ENCODE peak calls at places on chromosome 18, in four cellular contexts. T is activated CD8-positive, alpha-beta memory T cell treated with anti-CD3 and anti-CD28 coated beads for 4 hours; W is HT1080; N is T-helper 1 cell. R is an unnamed sample.

GRCh38 chr18:66440433-66440832 is 163.5 kb downstream of the CDH19 start:
- DNase-seq in T (no peak), W (no peak), N (no peak), R (no peak)

GRCh38 chr18:42351455-42351854 is 396.4 kb downstream of the PIK3C3 start:
- DNase-seq in T (no peak), W (no peak), N (no peak), R (no peak)

GRCh38 chr18:64244571-64244970 is 95.7 kb upstream of the LINC00305 start:
- DNase-seq in T (no peak), W (peak; percentile 18), N (no peak), R (no peak)

GRCh38 chr18:48961547-48961946 is 10.8 kb upstream of the SMAD7 start:
- DNase-seq in T (no peak), W (no peak), N (no peak), R (no peak)

GRCh38 chr18:9096698-9097097 is 5.8 kb upstream of the NDUFV2 start:
- DNase-seq in T (no peak), W (no peak), N (no peak), R (no peak)

GRCh38 chr18:63421514-63421913 is 762 bp downstream of the VPS4B start:
- DNase-seq in T (no peak), W (no peak), N (no peak), R (no peak)

GRCh38 chr18:32998285-32998684 is 225.5 kb upstream of the KLHL14 start:
- DNase-seq in T (no peak), W (no peak), N (no peak), R (no peak)

GRCh38 chr18:10453261-10453884 is 1.1 kb upstream of the APCDD1 start:
- DNase-seq in T (no peak), W (no peak), N (no peak), R (no peak)

GRCh38 chr18:13260114-13260926 is 41.8 kb downstream of the LDLRAD4 start:
- DNase-seq in T (no peak), W (peak; percentile 21), N (no peak), R (no peak)

GRCh38 chr18:48833701-48834394 is 116.9 kb downstream of the SMAD7 start:
- DNase-seq in T (no peak), W (peak; percentile 56), N (no peak), R (no peak)

GRCh38 chr18:54742120-54742519 is 86.2 kb upstream of the RAB27B start:
- DNase-seq in T (no peak), W (no peak), N (no peak), R (no peak)

GRCh38 chr18:33184918-33185317 is 255.6 kb downstream of the CCDC178 start:
- DNase-seq in T (no peak), W (no peak), N (no peak), R (no peak)

GRCh38 chr18:59954746-59955145 is 55.0 kb downstream of the PMAIP1 start:
- DNase-seq in T (no peak), W (peak; percentile 90), N (no peak), R (no peak)

GRCh38 chr18:13612111-13612997 is 114.0 kb downstream of the FAM210A start:
- DNase-seq in T (peak; percentile 54), W (no peak), N (peak; percentile 39), R (peak; percentile 61)

GRCh38 chr18:49023281-49023937 is 72.6 kb upstream of the SMAD7 start:
- DNase-seq in T (no peak), W (no peak), N (no peak), R (no peak)

GRCh38 chr18:3715223-3716080 is 265.5 kb downstream of the TGIF1 start:
- DNase-seq in T (no peak), W (no peak), N (no peak), R (no peak)

GRCh38 chr18:48165104-48165866 is 234.8 kb upstream of the SMAD2 start:
- DNase-seq in T (no peak), W (no peak), N (no peak), R (no peak)

GRCh38 chr18:22883189-22883588 is 49.9 kb upstream of the RBBP8 start:
- DNase-seq in T (no peak), W (no peak), N (no peak), R (no peak)

GRCh38 chr18:29181151-29181901 is 1004.4 kb upstream of the CDH2 start:
- DNase-seq in T (no peak), W (peak; percentile 38), N (no peak), R (no peak)